ENCODE peak calls at places on chromosomes 5 and 9, in nine cellular contexts. N, S, K, G, O, P, V, H and T are unnamed samples.

GRCh38 chr5:167049043-167049663 is 1242.3 kb upstream of the WWC1 start:
- DNase-seq in V (no peak), P (no peak), S (no peak), H (peak; percentile 75), O (no peak), G (no peak), K (peak; percentile 12), N (peak; percentile 65), T (no peak)

GRCh38 chr5:178545941-178546674 is 44.1 kb downstream of the COL23A1 start:
- DNase-seq in N (no peak), S (no peak), G (no peak), H (no peak), P (no peak), V (no peak), O (no peak), K (no peak), T (no peak)

GRCh38 chr5:171745602-171746001 is 40.0 kb upstream of the SMIM23 start:
- DNase-seq in P (no peak), S (no peak), K (no peak), H (no peak), G (no peak), N (peak; percentile 39), O (no peak), V (no peak), T (no peak)

GRCh38 chr9:37410969-37411785 is 11.3 kb upstream of the GRHPR start:
- DNase-seq in H (peak; percentile 57), N (peak; percentile 27), V (no peak), K (no peak), P (no peak), S (no peak), O (no peak), G (no peak), T (no peak)

GRCh38 chr5:67095346-67095871 is 101.2 kb downstream of the CD180 start:
- DNase-seq in N (no peak), P (no peak), V (no peak), G (no peak), O (no peak), H (peak; percentile 75), S (no peak), K (peak; percentile 51), T (no peak)

GRCh38 chr5:1754531-1755220 is 45.0 kb downstream of the MRPL36 start:
- DNase-seq in G (no peak), S (no peak), V (no peak), P (no peak), N (no peak), K (no peak), O (no peak), H (peak; percentile 27), T (no peak)

GRCh38 chr5:132768485-132768868 is 8.6 kb downstream of the SEPTIN8 start:
- DNase-seq in O (no peak), H (no peak), N (no peak), K (no peak), V (no peak), P (no peak), G (no peak), S (peak; percentile 17), T (no peak)

GRCh38 chr9:127844821-127845359 is 9.6 kb downstream of the ENG start:
- DNase-seq in O (no peak), S (no peak), V (no peak), N (no peak), K (no peak), G (no peak), P (no peak), H (no peak), T (no peak)

GRCh38 chr5:32444946-32445758 is 612 bp upstream of the ZFR start:
- DNase-seq in H (no peak), G (no peak), P (no peak), O (peak; percentile 11), V (no peak), K (no peak), S (no peak), N (no peak), T (no peak)

GRCh38 chr5:125409496-125410351 is 663.3 kb upstream of the ZNF608 start:
- DNase-seq in H (no peak), N (peak; percentile 8), V (no peak), K (no peak), P (no peak), S (no peak), G (peak; percentile 92), O (peak; percentile 81), T (no peak)

GRCh38 chr9:104911029-104911607 is 16.8 kb downstream of the ABCA1 start:
- DNase-seq in N (no peak), K (no peak), G (no peak), H (no peak), O (no peak), S (no peak), P (no peak), V (no peak), T (no peak)

GRCh38 chr5:83450183-83450839 is 21.2 kb upstream of the VCAN start:
- DNase-seq in G (no peak), H (no peak), V (no peak), K (no peak), N (no peak), O (no peak), P (no peak), S (no peak), T (no peak)

GRCh38 chr5:164235176-164235914 is 729.9 kb downstream of the MAT2B start:
- DNase-seq in N (no peak), P (no peak), G (no peak), S (no peak), H (no peak), O (no peak), K (no peak), V (no peak), T (peak; percentile 87)

GRCh38 chr5:36642089-36642488 is 35.7 kb downstream of the SLC1A3 start:
- DNase-seq in K (no peak), N (no peak), V (no peak), O (no peak), S (no peak), P (no peak), H (no peak), G (no peak), T (no peak)

GRCh38 chr5:150339165-150339564 is 18.3 kb upstream of the TCOF1 start:
- DNase-seq in O (no peak), N (no peak), V (peak; percentile 16), S (no peak), H (no peak), P (no peak), K (peak; percentile 43), G (no peak), T (no peak)

GRCh38 chr9:18826248-18826647 is 206.8 kb downstream of the SAXO1 start:
- DNase-seq in N (no peak), P (no peak), O (no peak), S (no peak), H (no peak), G (peak; percentile 38), V (no peak), K (no peak), T (no peak)

GRCh38 chr5:140242099-140242498 is 60.8 kb downstream of the PFDN1 start:
- DNase-seq in O (no peak), H (no peak), G (no peak), K (no peak), S (no peak), V (no peak), N (peak; percentile 13), P (no peak), T (no peak)

GRCh38 chr9:21684231-21684630 is 118.2 kb upstream of the MTAP start:
- DNase-seq in O (no peak), P (no peak), N (no peak), H (no peak), G (no peak), V (no peak), K (no peak), S (no peak), T (no peak)

GRCh38 chr5:40221255-40221654 is 458.5 kb upstream of the PTGER4 start:
- DNase-seq in K (no peak), S (no peak), G (no peak), P (no peak), O (no peak), N (no peak), H (no peak), V (no peak), T (no peak)